ENCODE peak calls at places on chromosomes 7 and 10, in seven cellular contexts. H is left ventricle myocardium inferior, P is SK-N-SH, T is DND-41, C is Panc1, X is bronchial epithelial cell, W is tibial artery. O is an unnamed sample.

GRCh38 chr10:24952701-24953349 is 419 bp upstream of the PRTFDC1 start:
- DNase-seq in H (peak; percentile 42), P (peak; percentile 87), T (peak; percentile 70), C (no peak), X (no peak), W (peak; percentile 50), O (peak; percentile 65)

GRCh38 chr10:31698169-31698890 is 230.3 kb downstream of the ARHGAP12 start:
- DNase-seq in H (peak; percentile 67), P (no peak), T (no peak), C (no peak), X (peak; percentile 23), W (peak; percentile 88), O (no peak)

GRCh38 chr10:6009159-6009558 is 31.8 kb upstream of the IL15RA start:
- DNase-seq in H (no peak), P (no peak), T (no peak), C (no peak), X (peak; percentile 33), W (no peak), O (no peak)

GRCh38 chr10:29841724-29842649 is 207.2 kb upstream of the SVIL start:
- DNase-seq in H (peak; percentile 70), P (peak; percentile 77), T (peak; percentile 83), C (no peak), X (peak; percentile 62), W (peak; percentile 49), O (no peak)

GRCh38 chr7:127831312-127832212 is 179.6 kb downstream of the SND1 start:
- DNase-seq in H (no peak), P (peak; percentile 76), T (no peak), C (no peak), X (no peak), W (no peak), O (no peak)

GRCh38 chr7:140294454-140294853 is 103.9 kb downstream of the SLC37A3 start:
- DNase-seq in H (no peak), P (no peak), T (no peak), C (no peak), X (no peak), W (no peak), O (no peak)

GRCh38 chr10:99522078-99522479 is 10.7 kb upstream of the NKX2-3 start:
- DNase-seq in H (no peak), P (peak; percentile 22), T (no peak), C (no peak), X (no peak), W (no peak), O (no peak)

GRCh38 chr7:26603631-26604030 is 260.8 kb downstream of the SKAP2 start:
- DNase-seq in H (no peak), P (no peak), T (no peak), C (no peak), X (peak; percentile 57), W (no peak), O (no peak)

GRCh38 chr10:61904711-61905445 is 3.4 kb downstream of the ARID5B start:
- DNase-seq in H (no peak), P (peak; percentile 73), T (no peak), C (peak; percentile 63), X (peak; percentile 97), W (no peak), O (no peak)

GRCh38 chr7:139896831-139897230 is 67.8 kb downstream of the TBXAS1 start:
- DNase-seq in H (no peak), P (no peak), T (no peak), C (no peak), X (no peak), W (no peak), O (no peak)

GRCh38 chr7:125747966-125748365 is 818.3 kb upstream of the POT1 start:
- DNase-seq in H (no peak), P (no peak), T (no peak), C (no peak), X (no peak), W (no peak), O (no peak)

GRCh38 chr7:130943336-130943901 is 209.4 kb upstream of the KLF14 start:
- DNase-seq in H (no peak), P (no peak), T (no peak), C (peak; percentile 82), X (peak; percentile 86), W (no peak), O (no peak)

GRCh38 chr10:114064151-114065045 is 20.7 kb downstream of the ADRB1 start:
- DNase-seq in H (peak; percentile 66), P (no peak), T (no peak), C (no peak), X (no peak), W (no peak), O (no peak)

GRCh38 chr10:103238506-103239252 is 7.0 kb upstream of the RPEL1 start:
- DNase-seq in H (no peak), P (no peak), T (no peak), C (no peak), X (peak; percentile 75), W (peak; percentile 32), O (no peak)

GRCh38 chr10:70564113-70564725 is 38.3 kb downstream of the PRF1 start:
- DNase-seq in H (no peak), P (no peak), T (no peak), C (no peak), X (no peak), W (no peak), O (no peak)

GRCh38 chr7:154743211-154743610 is 259.7 kb downstream of the PAXIP1 start:
- DNase-seq in H (no peak), P (no peak), T (no peak), C (no peak), X (no peak), W (no peak), O (no peak)

GRCh38 chr10:117574546-117575146 is 32.1 kb downstream of the EMX2 start:
- DNase-seq in H (no peak), P (no peak), T (no peak), C (no peak), X (no peak), W (no peak), O (no peak)

GRCh38 chr7:78159537-78159936 is 361.0 kb downstream of the PHTF2 start:
- DNase-seq in H (no peak), P (no peak), T (no peak), C (no peak), X (no peak), W (no peak), O (no peak)

GRCh38 chr10:118332948-118333710 is 9.0 kb downstream of the FAM204A start:
- DNase-seq in H (no peak), P (no peak), T (no peak), C (no peak), X (peak; percentile 39), W (no peak), O (no peak)

DNA sequence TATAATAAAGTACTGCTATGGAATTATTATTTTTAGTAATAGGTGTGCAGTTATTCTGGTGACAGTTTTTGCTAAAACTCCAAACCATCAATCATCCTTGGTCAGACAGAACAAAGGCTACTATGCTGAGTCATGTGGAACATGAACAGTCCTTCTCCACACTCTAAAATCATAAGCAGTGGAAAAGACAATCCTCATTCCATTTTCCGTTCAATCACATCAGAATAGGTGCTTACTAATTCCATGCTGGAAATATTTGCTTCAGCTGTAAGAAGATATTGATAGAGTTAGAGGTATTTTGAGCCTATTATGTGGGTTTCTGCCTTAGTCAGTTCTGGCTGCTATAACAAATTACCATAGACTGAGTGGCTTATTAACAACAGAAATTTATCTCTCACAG is 82.9 kb downstream of the FAM13C start:
- DNase-seq in H (no peak), P (no peak), T (no peak), C (no peak), X (no peak), W (no peak), O (no peak)
- H3K4me3 ChIP-seq in H (no peak overlapping the region), P (no peak overlapping the region), T (no peak overlapping the region), C (no peak overlapping the region), X (no peak overlapping the region), W (no peak overlapping the region), O (no peak overlapping the region)

GRCh38 chr7:91066627-91067026 is 197.6 kb upstream of the FZD1 start:
- DNase-seq in H (no peak), P (no peak), T (no peak), C (no peak), X (no peak), W (no peak), O (no peak)

GRCh38 chr7:91067266-91067665 is 197.0 kb upstream of the FZD1 start:
- DNase-seq in H (no peak), P (peak; percentile 50), T (no peak), C (no peak), X (no peak), W (no peak), O (no peak)

GRCh38 chr7:91069146-91069545 is 195.1 kb upstream of the FZD1 start:
- DNase-seq in H (no peak), P (no peak), T (no peak), C (no peak), X (no peak), W (no peak), O (no peak)

GRCh38 chr7:91064938-91065337 is 199.3 kb upstream of the FZD1 start:
- DNase-seq in H (no peak), P (no peak), T (no peak), C (no peak), X (peak; percentile 45), W (no peak), O (no peak)

DNA sequence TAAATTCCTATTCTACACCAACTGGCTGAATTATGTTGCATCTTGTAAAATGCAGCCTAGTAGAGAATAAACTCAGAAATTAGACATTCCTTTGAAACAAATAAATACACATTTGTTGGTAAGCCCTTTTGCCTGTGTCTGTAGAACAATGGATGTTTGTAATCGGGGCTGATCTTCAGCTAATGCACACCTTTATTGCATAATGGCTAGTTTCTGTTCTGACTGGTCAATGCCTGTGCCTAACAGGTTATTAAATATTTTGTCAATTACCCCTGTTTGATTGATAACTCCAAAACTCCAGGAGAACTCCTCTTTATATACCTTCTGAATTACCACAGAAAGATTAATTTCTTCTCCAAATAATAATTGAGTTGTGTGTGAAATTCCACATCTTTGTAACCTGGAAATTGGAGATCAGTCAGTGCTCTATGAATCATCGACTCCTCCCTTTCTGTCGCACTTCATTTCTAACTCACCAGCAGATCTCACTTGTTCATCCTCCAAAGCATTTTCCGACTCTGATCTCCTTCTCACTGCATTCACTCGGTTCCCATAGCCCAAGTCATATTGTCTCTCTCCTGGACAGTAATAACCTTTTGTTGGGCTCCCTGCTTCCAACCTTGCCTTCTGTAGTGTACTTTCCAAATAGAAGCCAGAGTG is 196.0 kb upstream of the FZD1 start:
- DNase-seq in H (no peak), P (no peak), T (no peak), C (no peak), X (peak; percentile 60), W (no peak), O (no peak)
- TF ChIP-seq CTCF in H (no peak), P (no peak), T (no peak), C (no peak), X (no peak), W (no peak), O (no peak)

GRCh38 chr7:149760538-149760937 is 12.8 kb downstream of the ZNF467 start:
- DNase-seq in H (no peak), P (no peak), T (no peak), C (no peak), X (no peak), W (no peak), O (no peak)
- H3K27me3 ChIP-seq in H (peaks cover 25% of the 10 kb centered on the region), P (peaks cover 68% of the 10 kb centered on the region), T (no peaks in the 10 kb centered on the region), C (no peaks in the 10 kb centered on the region), X (peaks cover 3% of the 10 kb centered on the region), W (no peaks in the 10 kb centered on the region), O (no peaks in the 10 kb centered on the region)

DNA sequence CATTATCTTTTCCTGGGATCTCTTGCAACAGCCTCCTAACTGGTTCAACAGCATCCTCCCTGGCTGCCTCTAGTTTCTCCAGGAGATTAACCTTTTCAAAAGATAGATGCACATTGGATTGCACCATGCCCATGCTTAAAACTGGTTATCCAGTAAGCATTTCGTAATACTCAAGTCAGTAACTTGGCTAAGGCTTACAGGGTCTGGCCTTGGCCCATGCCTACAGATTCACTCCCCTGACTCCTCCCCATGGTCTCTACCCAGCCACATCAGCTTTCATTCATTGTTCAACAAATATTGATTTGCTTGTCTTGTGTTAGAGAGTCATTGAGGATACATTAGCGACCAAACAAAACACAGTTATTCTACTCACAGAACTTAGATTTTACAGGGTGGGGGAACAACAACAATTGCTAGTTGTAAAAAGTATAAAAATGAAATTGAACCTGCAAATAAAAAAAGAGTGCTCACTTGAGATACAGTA is 1.8 kb upstream of the KIF20B start:
- DNase-seq in H (no peak), P (no peak), T (no peak), C (no peak), X (no peak), W (no peak), O (no peak)
- H3K4me3 ChIP-seq in H (no peak overlapping the region), P (no peak overlapping the region), T (no peak overlapping the region), C (no peak overlapping the region), X (no peak overlapping the region), W (no peak overlapping the region), O (no peak overlapping the region)